ENCODE peak calls at places on chromosomes 12 and 14, in five cellular contexts. One of them, this sample, is unnamed.

GRCh38 chr14:79896009-79896408 is 315.3 kb downstream of the DIO2 start:
- DNase-seq in GM06990: no peak
- DNase-seq in nephron progenitor cell: no peak
- DNase-seq in kidney glomerular epithelial cell: no peak
- DNase-seq in right lobe of liver: no peak
- DNase-seq in this sample: no peak

GRCh38 chr14:92726135-92726932 is 22.1 kb downstream of the LGMN start:
- DNase-seq in GM06990: no peak
- DNase-seq in nephron progenitor cell: no peak
- DNase-seq in kidney glomerular epithelial cell: peak; percentile 63
- DNase-seq in right lobe of liver: peak; percentile 59
- DNase-seq in this sample: no peak

GRCh38 chr12:66514581-66514980 is 164.3 kb downstream of the GRIP1 start:
- DNase-seq in GM06990: no peak
- DNase-seq in nephron progenitor cell: no peak
- DNase-seq in kidney glomerular epithelial cell: peak; percentile 21
- DNase-seq in right lobe of liver: no peak
- DNase-seq in this sample: no peak

GRCh38 chr14:36690301-36691020 is 28.8 kb downstream of the PAX9 start:
- DNase-seq in GM06990: no peak
- DNase-seq in nephron progenitor cell: no peak
- DNase-seq in kidney glomerular epithelial cell: peak; percentile 29
- DNase-seq in right lobe of liver: no peak
- DNase-seq in this sample: no peak

GRCh38 chr14:85463512-85463911 is 66.4 kb upstream of the FLRT2 start:
- DNase-seq in GM06990: no peak
- DNase-seq in nephron progenitor cell: no peak
- DNase-seq in kidney glomerular epithelial cell: no peak
- DNase-seq in right lobe of liver: peak; percentile 69
- DNase-seq in this sample: no peak

GRCh38 chr14:100056964-100057817 is 8.0 kb upstream of the EVL start:
- DNase-seq in GM06990: no peak
- DNase-seq in nephron progenitor cell: no peak
- DNase-seq in kidney glomerular epithelial cell: no peak
- DNase-seq in right lobe of liver: no peak
- DNase-seq in this sample: no peak

GRCh38 chr12:25524381-25524780 is 28.7 kb downstream of the LMNTD1 start:
- DNase-seq in GM06990: no peak
- DNase-seq in nephron progenitor cell: no peak
- DNase-seq in kidney glomerular epithelial cell: peak; percentile 7
- DNase-seq in right lobe of liver: no peak
- DNase-seq in this sample: no peak

GRCh38 chr12:117189725-117190209 is 503 bp downstream of the FBXO21 start:
- DNase-seq in GM06990: peak; percentile 60
- DNase-seq in nephron progenitor cell: peak; percentile 56
- DNase-seq in kidney glomerular epithelial cell: no peak
- DNase-seq in right lobe of liver: peak; percentile 72
- DNase-seq in this sample: no peak

GRCh38 chr12:70246580-70246979 is 3.3 kb downstream of the CNOT2 start:
- DNase-seq in GM06990: no peak
- DNase-seq in nephron progenitor cell: no peak
- DNase-seq in kidney glomerular epithelial cell: peak; percentile 20
- DNase-seq in right lobe of liver: no peak
- DNase-seq in this sample: no peak

GRCh38 chr12:57894577-57895292 is 46.6 kb upstream of the ATP23 start:
- DNase-seq in GM06990: no peak
- DNase-seq in nephron progenitor cell: no peak
- DNase-seq in kidney glomerular epithelial cell: no peak
- DNase-seq in right lobe of liver: no peak
- DNase-seq in this sample: peak; percentile 28

GRCh38 chr14:21263284-21264024 is 5.8 kb downstream of the HNRNPC start:
- DNase-seq in GM06990: no peak
- DNase-seq in nephron progenitor cell: no peak
- DNase-seq in kidney glomerular epithelial cell: peak; percentile 35
- DNase-seq in right lobe of liver: no peak
- DNase-seq in this sample: no peak

GRCh38 chr12:75560167-75560566 is 48.8 kb upstream of the KRR1 start:
- DNase-seq in GM06990: no peak
- DNase-seq in nephron progenitor cell: no peak
- DNase-seq in kidney glomerular epithelial cell: peak; percentile 19
- DNase-seq in right lobe of liver: no peak
- DNase-seq in this sample: no peak

GRCh38 chr12:46265102-46265501 is 3.7 kb downstream of the SLC38A1 start:
- DNase-seq in GM06990: no peak
- DNase-seq in nephron progenitor cell: no peak
- DNase-seq in kidney glomerular epithelial cell: no peak
- DNase-seq in right lobe of liver: no peak
- DNase-seq in this sample: no peak

GRCh38 chr14:101130861-101131260 is 227.3 kb upstream of the RTL1 start:
- DNase-seq in GM06990: no peak
- DNase-seq in nephron progenitor cell: no peak
- DNase-seq in kidney glomerular epithelial cell: no peak
- DNase-seq in right lobe of liver: no peak
- DNase-seq in this sample: no peak

GRCh38 chr12:101592931-101593330 is 1.8 kb upstream of the MYBPC1 start:
- DNase-seq in GM06990: no peak
- DNase-seq in nephron progenitor cell: no peak
- DNase-seq in kidney glomerular epithelial cell: no peak
- DNase-seq in right lobe of liver: no peak
- DNase-seq in this sample: no peak

GRCh38 chr14:61103541-61104339 is 122.7 kb downstream of the SLC38A6 start:
- DNase-seq in GM06990: peak; percentile 18
- DNase-seq in nephron progenitor cell: peak; percentile 14
- DNase-seq in kidney glomerular epithelial cell: peak; percentile 84
- DNase-seq in right lobe of liver: no peak
- DNase-seq in this sample: no peak

GRCh38 chr14:23483216-23483854 is 13.8 kb downstream of the NGDN start:
- DNase-seq in GM06990: no peak
- DNase-seq in nephron progenitor cell: peak; percentile 63
- DNase-seq in kidney glomerular epithelial cell: no peak
- DNase-seq in right lobe of liver: no peak
- DNase-seq in this sample: peak; percentile 73

GRCh38 chr12:26080911-26081310 is 43.9 kb downstream of the BHLHE41 start:
- DNase-seq in GM06990: no peak
- DNase-seq in nephron progenitor cell: no peak
- DNase-seq in kidney glomerular epithelial cell: no peak
- DNase-seq in right lobe of liver: no peak
- DNase-seq in this sample: no peak

GRCh38 chr12:90226211-90226610 is 517.6 kb upstream of the ATP2B1 start:
- DNase-seq in GM06990: no peak
- DNase-seq in nephron progenitor cell: no peak
- DNase-seq in kidney glomerular epithelial cell: no peak
- DNase-seq in right lobe of liver: no peak
- DNase-seq in this sample: no peak

GRCh38 chr12:92193846-92194245 is 48.2 kb upstream of the BTG1 start:
- DNase-seq in GM06990: no peak
- DNase-seq in nephron progenitor cell: no peak
- DNase-seq in kidney glomerular epithelial cell: no peak
- DNase-seq in right lobe of liver: no peak
- DNase-seq in this sample: no peak

GRCh38 chr14:32102152-32102787 is 25.2 kb downstream of the ARHGAP5 start:
- DNase-seq in GM06990: peak; percentile 24
- DNase-seq in nephron progenitor cell: no peak
- DNase-seq in kidney glomerular epithelial cell: no peak
- DNase-seq in right lobe of liver: no peak
- DNase-seq in this sample: no peak

GRCh38 chr12:80230068-80230467 is 130.7 kb downstream of the OTOGL start:
- DNase-seq in GM06990: no peak
- DNase-seq in nephron progenitor cell: peak; percentile 22
- DNase-seq in kidney glomerular epithelial cell: no peak
- DNase-seq in right lobe of liver: no peak
- DNase-seq in this sample: no peak

GRCh38 chr14:93788557-93789365 is 476 bp upstream of the PRIMA1 start:
- DNase-seq in GM06990: no peak
- DNase-seq in nephron progenitor cell: peak; percentile 64
- DNase-seq in kidney glomerular epithelial cell: no peak
- DNase-seq in right lobe of liver: no peak
- DNase-seq in this sample: no peak

GRCh38 chr14:92638266-92638665 is 110.2 kb downstream of the LGMN start:
- DNase-seq in GM06990: no peak
- DNase-seq in nephron progenitor cell: no peak
- DNase-seq in kidney glomerular epithelial cell: no peak
- DNase-seq in right lobe of liver: no peak
- DNase-seq in this sample: no peak

GRCh38 chr14:100193417-100194357 is 34.2 kb upstream of the DEGS2 start:
- DNase-seq in GM06990: no peak
- DNase-seq in nephron progenitor cell: no peak
- DNase-seq in kidney glomerular epithelial cell: no peak
- DNase-seq in right lobe of liver: no peak
- DNase-seq in this sample: no peak

GRCh38 chr14:70177092-70177491 is 11.7 kb downstream of the SLC8A3 start:
- DNase-seq in GM06990: no peak
- DNase-seq in nephron progenitor cell: no peak
- DNase-seq in kidney glomerular epithelial cell: no peak
- DNase-seq in right lobe of liver: no peak
- DNase-seq in this sample: no peak

This sample was measured in SHP77 treated with DMSO at 0.1 percent for 48 hours.